ENCODE peak calls at places on chromosomes 5 and 9, in six cellular contexts. Y is lower lobe of right lung, K is astrocyte of the spinal cord, J is cardiac fibroblast, O is sigmoid colon, F is mucosa of descending colon. I is an unnamed sample.

GRCh38 chr9:30574355-30575151 is 1809.9 kb upstream of the ACO1 start:
- DNase-seq in Y (peak), K (no peak), J (no peak), O (no peak), F (no peak), I (no peak)

GRCh38 chr9:128916204-128916603 is 4.6 kb upstream of the PHYHD1 start:
- DNase-seq in Y (peak), K (no peak), J (peak), O (peak), F (no peak), I (peak)

GRCh38 chr9:131735238-131736181 is 4.4 kb downstream of the RAPGEF1 start:
- DNase-seq in Y (no peak), K (no peak), J (peak), O (no peak), F (peak), I (no peak)

GRCh38 chr5:179827684-179828083 is 7.0 kb downstream of the SQSTM1 start:
- DNase-seq in Y (peak), K (peak), J (peak), O (peak), F (peak), I (no peak)

GRCh38 chr5:179355976-179356968 is 11.0 kb upstream of the ADAMTS2 start:
- DNase-seq in Y (no peak), K (no peak), J (peak), O (no peak), F (no peak), I (peak)

GRCh38 chr9:126704157-126704941 is 90.6 kb downstream of the LMX1B start:
- DNase-seq in Y (peak), K (peak), J (peak), O (peak), F (peak), I (peak)

GRCh38 chr5:39167141-39167972 is 52.0 kb downstream of the FYB1 start:
- DNase-seq in Y (no peak), K (no peak), J (no peak), O (no peak), F (no peak), I (peak)

GRCh38 chr9:371349-371748 is 156.7 kb downstream of the DOCK8 start:
- DNase-seq in Y (no peak), K (no peak), J (peak), O (no peak), F (no peak), I (no peak)

GRCh38 chr9:35954942-35955546 is 2.9 kb downstream of the OR2S2 start:
- DNase-seq in Y (no peak), K (peak), J (peak), O (no peak), F (no peak), I (peak)

GRCh38 chr9:94624621-94625020 is 14.7 kb downstream of the FBP1 start:
- DNase-seq in Y (no peak), K (no peak), J (no peak), O (no peak), F (no peak), I (no peak)

GRCh38 chr9:69090943-69091342 is 55.4 kb downstream of the FXN start:
- DNase-seq in Y (no peak), K (no peak), J (no peak), O (no peak), F (no peak), I (no peak)

GRCh38 chr9:117178596-117179111 is 236.2 kb downstream of the ASTN2 start:
- DNase-seq in Y (no peak), K (peak), J (no peak), O (no peak), F (no peak), I (no peak)

GRCh38 chr5:71699233-71699632 is 19.8 kb upstream of the CARTPT start:
- DNase-seq in Y (no peak), K (no peak), J (no peak), O (no peak), F (no peak), I (no peak)

GRCh38 chr9:93955356-93956182 is 414 bp upstream of the BARX1 start:
- DNase-seq in Y (no peak), K (no peak), J (no peak), O (no peak), F (no peak), I (no peak)

GRCh38 chr5:89313804-89314588 is 431.0 kb upstream of the MEF2C start:
- DNase-seq in Y (no peak), K (peak), J (peak), O (no peak), F (no peak), I (peak)

GRCh38 chr9:22455181-22455580 is 8.6 kb downstream of the DMRTA1 start:
- DNase-seq in Y (no peak), K (no peak), J (no peak), O (no peak), F (no peak), I (no peak)

GRCh38 chr9:22454021-22454420 is 7.4 kb downstream of the DMRTA1 start:
- DNase-seq in Y (no peak), K (peak), J (peak), O (no peak), F (no peak), I (no peak)

GRCh38 chr9:22452415-22453010 is 5.9 kb downstream of the DMRTA1 start:
- DNase-seq in Y (peak), K (peak), J (peak), O (no peak), F (peak), I (peak)

GRCh38 chr9:22463205-22463604 is 16.6 kb downstream of the DMRTA1 start:
- DNase-seq in Y (no peak), K (no peak), J (no peak), O (no peak), F (no peak), I (no peak)

DNA sequence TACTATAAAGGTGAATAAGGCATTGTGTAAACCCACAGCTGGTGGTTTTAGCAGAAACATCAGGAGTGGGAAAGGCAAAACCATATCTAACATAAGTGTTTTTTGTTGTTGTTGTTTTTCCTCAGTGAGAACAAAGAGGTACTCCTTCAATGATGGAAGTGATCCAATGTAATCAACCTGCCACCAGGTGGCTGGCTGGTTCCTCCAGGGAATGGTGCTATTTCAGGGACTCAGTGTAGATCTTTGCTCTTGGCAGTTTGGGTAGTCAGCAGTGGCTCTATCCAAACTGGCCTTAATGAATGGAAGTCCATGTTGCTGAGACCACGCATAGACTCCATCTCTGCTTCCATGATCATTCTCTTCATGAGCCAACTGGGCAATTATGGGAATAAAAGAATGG is 10.8 kb downstream of the DMRTA1 start:
- DNase-seq in Y (no peak), K (no peak), J (no peak), O (no peak), F (no peak), I (no peak)
- TF ChIP-seq CTCF in Y (no peak), K (no peak), J (no peak), O (no peak), F (no peak), I (no peak)

GRCh38 chr5:130386155-130386554 is 481.9 kb downstream of the CHSY3 start:
- DNase-seq in Y (no peak), K (no peak), J (peak), O (no peak), F (no peak), I (no peak)
- TF ChIP-seq CTCF in Y (no peak), K (no peak), J (no peak), O (no peak), F (no peak), I (no peak)

GRCh38 chr5:11822598-11822997 is 81.6 kb downstream of the CTNND2 start:
- DNase-seq in Y (no peak), K (no peak), J (no peak), O (no peak), F (no peak), I (no peak)
- TF ChIP-seq CTCF in Y (no peak), K (no peak), J (no peak), O (no peak), F (no peak), I (no peak)

GRCh38 chr9:33447404-33448158 is at the start of gene AQP3:
- DNase-seq in Y (peak), K (peak), J (no peak), O (peak), F (peak), I (no peak)
- TF ChIP-seq CTCF in Y (peak), K (peak), J (peak), O (no peak), F (peak), I (no peak)